ENCODE peak calls at places on chromosomes 6 and 20, in eight cellular contexts. One of them, this sample, is unnamed.

GRCh38 chr20:16922834-16923233 is 174.7 kb downstream of the OTOR start:
- DNase-seq in AG04450: peak; percentile 84
- DNase-seq in activated T-cell treated with anti-CD3 and anti-CD28 coated beads, Interleukin-2, amount 50 U/mL, for 48 hours: no peak
- DNase-seq in stimulated activated CD4-positive, alpha-beta T cell treated with anti-CD3 and anti-CD28 coated beads, Interleukin-2, amount 100 ng/mL, for 48 hours: no peak
- DNase-seq in HS-5: peak; percentile 88
- DNase-seq in MCF 10A: peak; percentile 80
- DNase-seq in Calu3: no peak
- DNase-seq in posterior vena cava: no peak
- DNase-seq in this sample: no peak

GRCh38 chr6:109892451-109893435 is 85.4 kb upstream of the GPR6 start:
- DNase-seq in AG04450: no peak
- DNase-seq in posterior vena cava: no peak
- DNase-seq in HS-5: no peak
- DNase-seq in stimulated activated CD4-positive, alpha-beta T cell treated with anti-CD3 and anti-CD28 coated beads, Interleukin-2, amount 100 ng/mL, for 48 hours: no peak
- DNase-seq in MCF 10A: peak; percentile 2
- DNase-seq in activated T-cell treated with anti-CD3 and anti-CD28 coated beads, Interleukin-2, amount 50 U/mL, for 48 hours: no peak
- DNase-seq in Calu3: peak; percentile 86
- DNase-seq in this sample: no peak

GRCh38 chr6:31794866-31795615 is 511 bp downstream of the VARS1 start:
- DNase-seq in stimulated activated CD4-positive, alpha-beta T cell treated with anti-CD3 and anti-CD28 coated beads, Interleukin-2, amount 100 ng/mL, for 48 hours: no peak
- DNase-seq in MCF 10A: no peak
- DNase-seq in AG04450: no peak
- DNase-seq in HS-5: no peak
- DNase-seq in activated T-cell treated with anti-CD3 and anti-CD28 coated beads, Interleukin-2, amount 50 U/mL, for 48 hours: peak; percentile 42
- DNase-seq in Calu3: no peak
- DNase-seq in posterior vena cava: no peak
- DNase-seq in this sample: no peak

GRCh38 chr6:112690497-112691202 is 343.5 kb downstream of the RFPL4B start:
- DNase-seq in posterior vena cava: no peak
- DNase-seq in stimulated activated CD4-positive, alpha-beta T cell treated with anti-CD3 and anti-CD28 coated beads, Interleukin-2, amount 100 ng/mL, for 48 hours: no peak
- DNase-seq in HS-5: no peak
- DNase-seq in Calu3: no peak
- DNase-seq in MCF 10A: no peak
- DNase-seq in AG04450: no peak
- DNase-seq in activated T-cell treated with anti-CD3 and anti-CD28 coated beads, Interleukin-2, amount 50 U/mL, for 48 hours: no peak
- DNase-seq in this sample: no peak

GRCh38 chr20:51628533-51629398 is 86.2 kb upstream of the NFATC2 start:
- DNase-seq in MCF 10A: no peak
- DNase-seq in posterior vena cava: peak; percentile 50
- DNase-seq in stimulated activated CD4-positive, alpha-beta T cell treated with anti-CD3 and anti-CD28 coated beads, Interleukin-2, amount 100 ng/mL, for 48 hours: no peak
- DNase-seq in Calu3: no peak
- DNase-seq in HS-5: no peak
- DNase-seq in AG04450: no peak
- DNase-seq in activated T-cell treated with anti-CD3 and anti-CD28 coated beads, Interleukin-2, amount 50 U/mL, for 48 hours: peak; percentile 46
- DNase-seq in this sample: no peak

GRCh38 chr20:23419995-23420901 is 1.0 kb downstream of the NAPB start:
- DNase-seq in stimulated activated CD4-positive, alpha-beta T cell treated with anti-CD3 and anti-CD28 coated beads, Interleukin-2, amount 100 ng/mL, for 48 hours: peak; percentile 34
- DNase-seq in HS-5: no peak
- DNase-seq in MCF 10A: peak; percentile 41
- DNase-seq in posterior vena cava: peak; percentile 84
- DNase-seq in Calu3: peak; percentile 6
- DNase-seq in activated T-cell treated with anti-CD3 and anti-CD28 coated beads, Interleukin-2, amount 50 U/mL, for 48 hours: peak; percentile 63
- DNase-seq in AG04450: peak; percentile 29
- DNase-seq in this sample: peak; percentile 55

GRCh38 chr20:59359908-59360307 is 59.5 kb downstream of the EDN3 start:
- DNase-seq in stimulated activated CD4-positive, alpha-beta T cell treated with anti-CD3 and anti-CD28 coated beads, Interleukin-2, amount 100 ng/mL, for 48 hours: no peak
- DNase-seq in HS-5: no peak
- DNase-seq in AG04450: no peak
- DNase-seq in MCF 10A: no peak
- DNase-seq in Calu3: no peak
- DNase-seq in activated T-cell treated with anti-CD3 and anti-CD28 coated beads, Interleukin-2, amount 50 U/mL, for 48 hours: no peak
- DNase-seq in posterior vena cava: no peak
- DNase-seq in this sample: no peak

GRCh38 chr20:25739615-25740320 is 43.1 kb upstream of the ZNF337 start:
- DNase-seq in stimulated activated CD4-positive, alpha-beta T cell treated with anti-CD3 and anti-CD28 coated beads, Interleukin-2, amount 100 ng/mL, for 48 hours: no peak
- DNase-seq in MCF 10A: peak; percentile 5
- DNase-seq in HS-5: peak; percentile 67
- DNase-seq in AG04450: no peak
- DNase-seq in posterior vena cava: no peak
- DNase-seq in Calu3: no peak
- DNase-seq in activated T-cell treated with anti-CD3 and anti-CD28 coated beads, Interleukin-2, amount 50 U/mL, for 48 hours: no peak
- DNase-seq in this sample: no peak

GRCh38 chr6:33197431-33198048 is 2.9 kb downstream of the RXRB start:
- DNase-seq in Calu3: peak; percentile 57
- DNase-seq in posterior vena cava: no peak
- DNase-seq in stimulated activated CD4-positive, alpha-beta T cell treated with anti-CD3 and anti-CD28 coated beads, Interleukin-2, amount 100 ng/mL, for 48 hours: no peak
- DNase-seq in MCF 10A: peak; percentile 69
- DNase-seq in HS-5: no peak
- DNase-seq in activated T-cell treated with anti-CD3 and anti-CD28 coated beads, Interleukin-2, amount 50 U/mL, for 48 hours: peak; percentile 54
- DNase-seq in AG04450: no peak
- DNase-seq in this sample: peak; percentile 81

GRCh38 chr20:1163653-1164052 is 21.1 kb downstream of the TMEM74B start:
- DNase-seq in stimulated activated CD4-positive, alpha-beta T cell treated with anti-CD3 and anti-CD28 coated beads, Interleukin-2, amount 100 ng/mL, for 48 hours: no peak
- DNase-seq in activated T-cell treated with anti-CD3 and anti-CD28 coated beads, Interleukin-2, amount 50 U/mL, for 48 hours: no peak
- DNase-seq in MCF 10A: no peak
- DNase-seq in Calu3: no peak
- DNase-seq in posterior vena cava: no peak
- DNase-seq in HS-5: no peak
- DNase-seq in AG04450: no peak
- DNase-seq in this sample: no peak

GRCh38 chr6:96015321-96015790 is 418 bp upstream of the FUT9 start:
- DNase-seq in MCF 10A: no peak
- DNase-seq in HS-5: no peak
- DNase-seq in activated T-cell treated with anti-CD3 and anti-CD28 coated beads, Interleukin-2, amount 50 U/mL, for 48 hours: no peak
- DNase-seq in posterior vena cava: peak; percentile 73
- DNase-seq in stimulated activated CD4-positive, alpha-beta T cell treated with anti-CD3 and anti-CD28 coated beads, Interleukin-2, amount 100 ng/mL, for 48 hours: no peak
- DNase-seq in AG04450: no peak
- DNase-seq in Calu3: peak; percentile 53
- DNase-seq in this sample: no peak

GRCh38 chr20:10823585-10823984 is 149.8 kb upstream of the JAG1 start:
- DNase-seq in stimulated activated CD4-positive, alpha-beta T cell treated with anti-CD3 and anti-CD28 coated beads, Interleukin-2, amount 100 ng/mL, for 48 hours: no peak
- DNase-seq in Calu3: no peak
- DNase-seq in AG04450: no peak
- DNase-seq in posterior vena cava: no peak
- DNase-seq in HS-5: no peak
- DNase-seq in MCF 10A: peak; percentile 1
- DNase-seq in activated T-cell treated with anti-CD3 and anti-CD28 coated beads, Interleukin-2, amount 50 U/mL, for 48 hours: no peak
- DNase-seq in this sample: no peak

GRCh38 chr20:56454754-56455153 is 13.7 kb upstream of the RTF2 start:
- DNase-seq in Calu3: no peak
- DNase-seq in activated T-cell treated with anti-CD3 and anti-CD28 coated beads, Interleukin-2, amount 50 U/mL, for 48 hours: peak; percentile 28
- DNase-seq in MCF 10A: no peak
- DNase-seq in posterior vena cava: no peak
- DNase-seq in HS-5: no peak
- DNase-seq in AG04450: no peak
- DNase-seq in stimulated activated CD4-positive, alpha-beta T cell treated with anti-CD3 and anti-CD28 coated beads, Interleukin-2, amount 100 ng/mL, for 48 hours: no peak
- DNase-seq in this sample: no peak

GRCh38 chr6:36095497-36096391 is 34.6 kb upstream of the MAPK13 start:
- DNase-seq in AG04450: no peak
- DNase-seq in Calu3: peak; percentile 59
- DNase-seq in stimulated activated CD4-positive, alpha-beta T cell treated with anti-CD3 and anti-CD28 coated beads, Interleukin-2, amount 100 ng/mL, for 48 hours: no peak
- DNase-seq in activated T-cell treated with anti-CD3 and anti-CD28 coated beads, Interleukin-2, amount 50 U/mL, for 48 hours: no peak
- DNase-seq in posterior vena cava: no peak
- DNase-seq in MCF 10A: no peak
- DNase-seq in HS-5: no peak
- DNase-seq in this sample: no peak

GRCh38 chr20:63837475-63837874 is 6.4 kb upstream of the ZBTB46 start:
- DNase-seq in MCF 10A: no peak
- DNase-seq in Calu3: no peak
- DNase-seq in stimulated activated CD4-positive, alpha-beta T cell treated with anti-CD3 and anti-CD28 coated beads, Interleukin-2, amount 100 ng/mL, for 48 hours: no peak
- DNase-seq in AG04450: no peak
- DNase-seq in posterior vena cava: no peak
- DNase-seq in activated T-cell treated with anti-CD3 and anti-CD28 coated beads, Interleukin-2, amount 50 U/mL, for 48 hours: no peak
- DNase-seq in HS-5: no peak
- DNase-seq in this sample: no peak

GRCh38 chr6:22888147-22888831 is 318.9 kb downstream of the HDGFL1 start:
- DNase-seq in MCF 10A: peak; percentile 62
- DNase-seq in posterior vena cava: no peak
- DNase-seq in activated T-cell treated with anti-CD3 and anti-CD28 coated beads, Interleukin-2, amount 50 U/mL, for 48 hours: no peak
- DNase-seq in HS-5: no peak
- DNase-seq in stimulated activated CD4-positive, alpha-beta T cell treated with anti-CD3 and anti-CD28 coated beads, Interleukin-2, amount 100 ng/mL, for 48 hours: no peak
- DNase-seq in Calu3: peak; percentile 47
- DNase-seq in AG04450: no peak
- DNase-seq in this sample: no peak

GRCh38 chr6:17758113-17758512 is 51.4 kb upstream of the NUP153 start:
- DNase-seq in HS-5: no peak
- DNase-seq in activated T-cell treated with anti-CD3 and anti-CD28 coated beads, Interleukin-2, amount 50 U/mL, for 48 hours: no peak
- DNase-seq in Calu3: no peak
- DNase-seq in MCF 10A: no peak
- DNase-seq in posterior vena cava: no peak
- DNase-seq in AG04450: no peak
- DNase-seq in stimulated activated CD4-positive, alpha-beta T cell treated with anti-CD3 and anti-CD28 coated beads, Interleukin-2, amount 100 ng/mL, for 48 hours: no peak
- DNase-seq in this sample: no peak

GRCh38 chr6:21504790-21505189 is 88.8 kb upstream of the SOX4 start:
- DNase-seq in activated T-cell treated with anti-CD3 and anti-CD28 coated beads, Interleukin-2, amount 50 U/mL, for 48 hours: no peak
- DNase-seq in posterior vena cava: no peak
- DNase-seq in stimulated activated CD4-positive, alpha-beta T cell treated with anti-CD3 and anti-CD28 coated beads, Interleukin-2, amount 100 ng/mL, for 48 hours: no peak
- DNase-seq in Calu3: no peak
- DNase-seq in HS-5: no peak
- DNase-seq in MCF 10A: no peak
- DNase-seq in AG04450: no peak
- DNase-seq in this sample: no peak

GRCh38 chr6:161836643-161837448 is 563.0 kb upstream of the AGPAT4 start:
- DNase-seq in MCF 10A: peak; percentile 14
- DNase-seq in HS-5: no peak
- DNase-seq in activated T-cell treated with anti-CD3 and anti-CD28 coated beads, Interleukin-2, amount 50 U/mL, for 48 hours: no peak
- DNase-seq in stimulated activated CD4-positive, alpha-beta T cell treated with anti-CD3 and anti-CD28 coated beads, Interleukin-2, amount 100 ng/mL, for 48 hours: no peak
- DNase-seq in posterior vena cava: no peak
- DNase-seq in AG04450: no peak
- DNase-seq in Calu3: peak; percentile 8
- DNase-seq in this sample: no peak

GRCh38 chr20:13212750-13213149 is 8.3 kb upstream of the ISM1 start:
- DNase-seq in HS-5: peak; percentile 55
- DNase-seq in posterior vena cava: no peak
- DNase-seq in MCF 10A: peak; percentile 58
- DNase-seq in Calu3: no peak
- DNase-seq in activated T-cell treated with anti-CD3 and anti-CD28 coated beads, Interleukin-2, amount 50 U/mL, for 48 hours: no peak
- DNase-seq in stimulated activated CD4-positive, alpha-beta T cell treated with anti-CD3 and anti-CD28 coated beads, Interleukin-2, amount 100 ng/mL, for 48 hours: no peak
- DNase-seq in AG04450: no peak
- DNase-seq in this sample: no peak

GRCh38 chr20:58129736-58130135 is 98.7 kb downstream of the ANKRD60 start:
- DNase-seq in MCF 10A: no peak
- DNase-seq in stimulated activated CD4-positive, alpha-beta T cell treated with anti-CD3 and anti-CD28 coated beads, Interleukin-2, amount 100 ng/mL, for 48 hours: no peak
- DNase-seq in Calu3: no peak
- DNase-seq in HS-5: no peak
- DNase-seq in posterior vena cava: no peak
- DNase-seq in AG04450: no peak
- DNase-seq in activated T-cell treated with anti-CD3 and anti-CD28 coated beads, Interleukin-2, amount 50 U/mL, for 48 hours: no peak
- DNase-seq in this sample: no peak

GRCh38 chr6:147782302-147782701 is 273.8 kb downstream of the SAMD5 start:
- DNase-seq in AG04450: peak; percentile 15
- DNase-seq in Calu3: no peak
- DNase-seq in MCF 10A: peak; percentile 6
- DNase-seq in HS-5: no peak
- DNase-seq in stimulated activated CD4-positive, alpha-beta T cell treated with anti-CD3 and anti-CD28 coated beads, Interleukin-2, amount 100 ng/mL, for 48 hours: no peak
- DNase-seq in activated T-cell treated with anti-CD3 and anti-CD28 coated beads, Interleukin-2, amount 50 U/mL, for 48 hours: no peak
- DNase-seq in posterior vena cava: no peak
- DNase-seq in this sample: no peak

GRCh38 chr6:167825759-167826229 is 917 bp upstream of the AFDN start:
- DNase-seq in MCF 10A: peak; percentile 55
- DNase-seq in posterior vena cava: peak; percentile 82
- DNase-seq in activated T-cell treated with anti-CD3 and anti-CD28 coated beads, Interleukin-2, amount 50 U/mL, for 48 hours: peak; percentile 35
- DNase-seq in HS-5: no peak
- DNase-seq in stimulated activated CD4-positive, alpha-beta T cell treated with anti-CD3 and anti-CD28 coated beads, Interleukin-2, amount 100 ng/mL, for 48 hours: no peak
- DNase-seq in AG04450: no peak
- DNase-seq in Calu3: peak; percentile 68
- DNase-seq in this sample: no peak

GRCh38 chr6:116221067-116221466 is 32.8 kb downstream of the TSPYL4 start:
- DNase-seq in Calu3: no peak
- DNase-seq in posterior vena cava: no peak
- DNase-seq in HS-5: no peak
- DNase-seq in activated T-cell treated with anti-CD3 and anti-CD28 coated beads, Interleukin-2, amount 50 U/mL, for 48 hours: no peak
- DNase-seq in AG04450: no peak
- DNase-seq in stimulated activated CD4-positive, alpha-beta T cell treated with anti-CD3 and anti-CD28 coated beads, Interleukin-2, amount 100 ng/mL, for 48 hours: no peak
- DNase-seq in MCF 10A: peak; percentile 44
- DNase-seq in this sample: no peak

GRCh38 chr6:43793875-43794242 is 23.8 kb downstream of the VEGFA start:
- DNase-seq in Calu3: no peak
- DNase-seq in HS-5: no peak
- DNase-seq in posterior vena cava: no peak
- DNase-seq in activated T-cell treated with anti-CD3 and anti-CD28 coated beads, Interleukin-2, amount 50 U/mL, for 48 hours: no peak
- DNase-seq in MCF 10A: no peak
- DNase-seq in stimulated activated CD4-positive, alpha-beta T cell treated with anti-CD3 and anti-CD28 coated beads, Interleukin-2, amount 100 ng/mL, for 48 hours: no peak
- DNase-seq in AG04450: no peak
- DNase-seq in this sample: no peak

GRCh38 chr6:155103816-155104366 is 108.8 kb downstream of the TIAM2 start:
- DNase-seq in AG04450: no peak
- DNase-seq in stimulated activated CD4-positive, alpha-beta T cell treated with anti-CD3 and anti-CD28 coated beads, Interleukin-2, amount 100 ng/mL, for 48 hours: no peak
- DNase-seq in MCF 10A: no peak
- DNase-seq in posterior vena cava: no peak
- DNase-seq in Calu3: no peak
- DNase-seq in activated T-cell treated with anti-CD3 and anti-CD28 coated beads, Interleukin-2, amount 50 U/mL, for 48 hours: peak; percentile 43
- DNase-seq in HS-5: no peak
- DNase-seq in this sample: no peak

GRCh38 chr6:1837868-1838267 is 228.2 kb downstream of the FOXC1 start:
- DNase-seq in AG04450: no peak
- DNase-seq in activated T-cell treated with anti-CD3 and anti-CD28 coated beads, Interleukin-2, amount 50 U/mL, for 48 hours: no peak
- DNase-seq in HS-5: no peak
- DNase-seq in posterior vena cava: no peak
- DNase-seq in stimulated activated CD4-positive, alpha-beta T cell treated with anti-CD3 and anti-CD28 coated beads, Interleukin-2, amount 100 ng/mL, for 48 hours: no peak
- DNase-seq in Calu3: no peak
- DNase-seq in MCF 10A: no peak
- DNase-seq in this sample: no peak

GRCh38 chr6:65937982-65938381 is 231.0 kb upstream of the EYS start:
- DNase-seq in AG04450: no peak
- DNase-seq in HS-5: peak; percentile 32
- DNase-seq in stimulated activated CD4-positive, alpha-beta T cell treated with anti-CD3 and anti-CD28 coated beads, Interleukin-2, amount 100 ng/mL, for 48 hours: no peak
- DNase-seq in Calu3: no peak
- DNase-seq in MCF 10A: no peak
- DNase-seq in activated T-cell treated with anti-CD3 and anti-CD28 coated beads, Interleukin-2, amount 50 U/mL, for 48 hours: no peak
- DNase-seq in posterior vena cava: peak; percentile 84
- DNase-seq in this sample: no peak

GRCh38 chr20:63475209-63475608 is 2.8 kb upstream of the KCNQ2 start:
- DNase-seq in activated T-cell treated with anti-CD3 and anti-CD28 coated beads, Interleukin-2, amount 50 U/mL, for 48 hours: no peak
- DNase-seq in Calu3: no peak
- DNase-seq in posterior vena cava: no peak
- DNase-seq in AG04450: no peak
- DNase-seq in MCF 10A: no peak
- DNase-seq in stimulated activated CD4-positive, alpha-beta T cell treated with anti-CD3 and anti-CD28 coated beads, Interleukin-2, amount 100 ng/mL, for 48 hours: no peak
- DNase-seq in HS-5: no peak
- DNase-seq in this sample: no peak

GRCh38 chr20:46438156-46438750 is 31.8 kb upstream of the ELMO2 start:
- DNase-seq in AG04450: no peak
- DNase-seq in activated T-cell treated with anti-CD3 and anti-CD28 coated beads, Interleukin-2, amount 50 U/mL, for 48 hours: peak; percentile 25
- DNase-seq in Calu3: peak; percentile 49
- DNase-seq in MCF 10A: peak; percentile 41
- DNase-seq in stimulated activated CD4-positive, alpha-beta T cell treated with anti-CD3 and anti-CD28 coated beads, Interleukin-2, amount 100 ng/mL, for 48 hours: no peak
- DNase-seq in posterior vena cava: no peak
- DNase-seq in HS-5: no peak
- DNase-seq in this sample: peak; percentile 67

GRCh38 chr6:167566711-167567141 is 241.8 kb downstream of the TTLL2 start:
- DNase-seq in MCF 10A: no peak
- DNase-seq in posterior vena cava: peak; percentile 74
- DNase-seq in Calu3: no peak
- DNase-seq in stimulated activated CD4-positive, alpha-beta T cell treated with anti-CD3 and anti-CD28 coated beads, Interleukin-2, amount 100 ng/mL, for 48 hours: no peak
- DNase-seq in activated T-cell treated with anti-CD3 and anti-CD28 coated beads, Interleukin-2, amount 50 U/mL, for 48 hours: no peak
- DNase-seq in HS-5: no peak
- DNase-seq in AG04450: no peak
- DNase-seq in this sample: no peak

This sample was measured in NAMALWA.